ENCODE peak calls at places on chromosomes 13 and 19, in four cellular contexts. I is coronary artery, U is H7, R is bronchial epithelial cell. O is an unnamed sample.

GRCh38 chr19:2340496-2341246 is 12.2 kb downstream of the SPPL2B start:
- DNase-seq in I (no peak), U (no peak), R (no peak), O (no peak)

GRCh38 chr13:109862627-109863026 is 76.2 kb upstream of the IRS2 start:
- DNase-seq in I (no peak), R (peak; percentile 95), U (no peak), O (peak; percentile 92)

GRCh38 chr19:6551091-6551490 is 20.3 kb downstream of the TNFSF9 start:
- DNase-seq in I (no peak), R (no peak), U (no peak), O (no peak)

GRCh38 chr13:28475916-28476725 is 18.8 kb downstream of the FLT1 start:
- DNase-seq in I (no peak), U (no peak), R (peak; percentile 89), O (peak; percentile 86)

GRCh38 chr19:16067205-16067938 is 8.9 kb upstream of the TPM4 start:
- DNase-seq in I (peak; percentile 96), U (peak; percentile 64), R (peak; percentile 78), O (peak; percentile 96)

GRCh38 chr13:26445092-26445491 is 112.4 kb upstream of the WASF3 start:
- DNase-seq in R (no peak), U (no peak), I (no peak), O (no peak)

GRCh38 chr19:30214651-30215051 is 157.5 kb upstream of the ZNF536 start:
- DNase-seq in U (no peak), R (no peak), I (no peak), O (no peak)

GRCh38 chr13:97067342-97067895 is 73.1 kb upstream of the OXGR1 start:
- DNase-seq in I (no peak), R (no peak), U (no peak), O (no peak)

GRCh38 chr19:40273469-40274360 is 11.4 kb downstream of the AKT2 start:
- DNase-seq in I (no peak), R (no peak), U (no peak), O (no peak)

GRCh38 chr19:18566953-18567352 is 4.7 kb upstream of the UBA52 start:
- DNase-seq in R (no peak), I (no peak), U (no peak), O (no peak)

GRCh38 chr19:17605761-17606745 is 50.6 kb downstream of the COLGALT1 start:
- DNase-seq in I (no peak), R (peak; percentile 53), U (peak; percentile 97), O (peak; percentile 71)

GRCh38 chr13:112238436-112238995 is 137.6 kb upstream of the SPACA7 start:
- DNase-seq in R (no peak), U (no peak), I (no peak), O (no peak)

GRCh38 chr19:43469160-43469480 is 3.7 kb upstream of the LYPD3 start:
- DNase-seq in I (no peak), R (no peak), U (no peak), O (no peak)

GRCh38 chr13:97982286-97982685 is 28.8 kb downstream of the IPO5 start:
- DNase-seq in U (no peak), I (no peak), R (no peak), O (no peak)

GRCh38 chr13:24215732-24216131 is 55.2 kb downstream of the SPATA13 start:
- DNase-seq in R (peak; percentile 34), U (no peak), I (no peak), O (peak; percentile 34)

GRCh38 chr13:25659091-25659502 is 287.3 kb downstream of the ATP8A2 start:
- DNase-seq in I (no peak), R (peak; percentile 21), U (no peak), O (peak; percentile 40)

GRCh38 chr13:99501952-99502310 is 659 bp downstream of the TM9SF2 start:
- DNase-seq in I (no peak), U (no peak), R (no peak), O (peak; percentile 46)

GRCh38 chr13:112842931-112843391 is 126.1 kb upstream of the MCF2L start:
- DNase-seq in U (no peak), R (no peak), I (no peak), O (no peak)

GRCh38 chr13:30235206-30235605 is 72.1 kb downstream of the KATNAL1 start:
- DNase-seq in R (no peak), U (no peak), I (no peak), O (no peak)

GRCh38 chr13:30234763-30235162 is 72.6 kb downstream of the KATNAL1 start:
- DNase-seq in U (no peak), R (no peak), I (no peak), O (no peak)

GRCh38 chr13:30241537-30241936 is 65.8 kb downstream of the KATNAL1 start:
- DNase-seq in R (no peak), I (no peak), U (no peak), O (no peak)

GRCh38 chr13:30240608-30241007 is 66.7 kb downstream of the KATNAL1 start:
- DNase-seq in R (no peak), U (no peak), I (no peak), O (no peak)
- H3K4me3 ChIP-seq in R (no peak overlapping the region), U (no peak overlapping the region), I (no peak overlapping the region), O (no peak overlapping the region)

DNA sequence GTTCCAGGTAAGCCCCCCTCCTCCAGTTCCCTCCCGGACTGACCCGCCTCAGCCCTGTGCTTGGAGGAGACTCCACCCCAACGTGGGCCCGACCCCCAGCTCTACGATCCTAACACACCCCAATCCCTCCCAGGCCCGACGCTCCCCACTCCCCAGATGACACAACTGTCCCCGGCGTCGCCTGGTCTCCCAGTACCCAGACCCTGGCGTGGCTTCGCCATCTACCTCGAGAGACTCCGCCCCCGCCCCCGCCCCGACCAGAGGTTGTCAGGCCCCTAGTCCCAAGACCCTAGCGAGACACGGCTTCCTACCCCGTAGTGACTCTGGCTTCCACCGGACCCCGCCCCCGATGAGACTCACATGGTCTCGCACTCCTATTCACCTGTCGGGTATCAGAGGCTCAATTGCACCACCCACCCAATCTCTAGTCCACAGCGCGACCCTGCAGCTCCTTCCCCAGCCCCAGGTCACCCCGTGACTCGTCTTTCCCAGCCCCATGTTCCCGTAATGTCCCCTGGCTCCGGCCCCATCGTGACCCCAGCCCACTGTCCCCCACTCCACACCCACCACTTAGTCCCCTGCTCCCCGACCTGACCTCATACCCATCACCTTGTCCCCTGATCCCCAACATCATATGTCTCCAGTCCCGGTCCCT is 2.9 kb downstream of the CD37 start:
- DNase-seq in U (peak; percentile 89), I (peak; percentile 75), R (no peak), O (no peak)
- H3K4me3 ChIP-seq in U (peak overlapping the region; percentile 34), I (peak overlapping the region; percentile 71), R (no peak overlapping the region), O (no peak overlapping the region)

GRCh38 chr19:4278460-4278901 is 585 bp upstream of the SHD start:
- DNase-seq in R (no peak), I (no peak), U (peak; percentile 89), O (no peak)

GRCh38 chr19:4278926-4279529 is at the start of gene SHD:
- DNase-seq in R (no peak), I (no peak), U (peak; percentile 94), O (no peak)

GRCh38 chr19:4278010-4278409 is 1.1 kb upstream of the SHD start:
- DNase-seq in I (no peak), R (no peak), U (peak; percentile 67), O (no peak)

GRCh38 chr19:4277051-4277700 is 1.9 kb upstream of the SHD start:
- DNase-seq in R (no peak), I (no peak), U (no peak), O (no peak)

GRCh38 chr19:4279530-4280422 is 710 bp downstream of the SHD start:
- DNase-seq in I (no peak), R (no peak), U (peak; percentile 81), O (no peak)
- H3K4me3 ChIP-seq in I (peak overlapping the region; percentile 51), R (no peak overlapping the region), U (peak overlapping the region; percentile 61), O (no peak overlapping the region)

GRCh38 chr19:38224014-38224862 is at the start of gene DPF1:
- DNase-seq in U (peak; percentile 100), R (peak; percentile 44), I (no peak), O (peak; percentile 75)

GRCh38 chr19:38228491-38229439 is 4.7 kb upstream of the DPF1 start:
- DNase-seq in I (no peak), U (peak; percentile 96), R (no peak), O (no peak)

GRCh38 chr19:38228005-38228377 is 4.0 kb upstream of the DPF1 start:
- DNase-seq in I (no peak), U (no peak), R (no peak), O (no peak)

GRCh38 chr19:38229585-38230073 is 5.6 kb upstream of the DPF1 start:
- DNase-seq in U (peak; percentile 94), I (no peak), R (peak; percentile 43), O (peak; percentile 73)

GRCh38 chr19:38227272-38228004 is 3.4 kb upstream of the DPF1 start:
- DNase-seq in I (no peak), R (no peak), U (peak; percentile 19), O (no peak)
- H3K4me3 ChIP-seq in I (no peak overlapping the region), R (no peak overlapping the region), U (no peak overlapping the region), O (no peak overlapping the region)

GRCh38 chr19:1274852-1275259 is 474 bp upstream of the FAM174C start:
- DNase-seq in I (peak; percentile 82), R (no peak), U (no peak), O (no peak)
- H3K4me3 ChIP-seq in I (peak overlapping the region; percentile 83), R (peak overlapping the region; percentile 79), U (peak overlapping the region; percentile 82), O (peak overlapping the region; percentile 49)

DNA sequence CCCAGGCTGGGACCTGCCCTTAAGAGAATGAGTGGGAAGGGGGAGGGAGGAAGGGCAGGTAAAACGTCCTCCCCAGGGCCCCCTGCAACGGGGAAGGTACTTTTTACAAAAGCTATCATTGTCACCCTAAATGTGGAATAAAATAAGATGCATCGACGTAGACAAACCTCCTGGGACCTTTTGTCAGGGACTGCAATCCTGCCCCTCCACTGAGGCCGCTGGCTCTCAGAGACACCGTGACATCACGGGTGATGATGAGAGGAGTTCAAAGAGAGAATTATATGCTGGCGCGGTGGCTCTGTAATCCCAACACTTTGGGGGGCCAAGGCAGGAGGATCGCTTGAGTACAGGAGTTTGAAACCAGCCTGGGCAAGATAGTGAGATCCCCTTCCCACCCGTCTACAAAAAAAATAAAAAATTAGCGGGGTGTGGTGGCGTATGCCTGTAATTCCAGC is 1.8 kb upstream of the MYBPC2 start:
- DNase-seq in R (no peak), I (no peak), U (no peak), O (no peak)
- H3K4me3 ChIP-seq in R (peak overlapping the region; percentile 43), I (peak overlapping the region; percentile 73), U (peak overlapping the region; percentile 73), O (peak overlapping the region; percentile 63)